ENCODE peak calls at places on chromosomes 6 and 20, in eight cellular contexts. S is Peyer's patch; L is mucosa of descending colon; Z is CD8-positive, alpha-beta T cell; Q is lower lobe of right lung; R is endodermal cell; U is Panc1; B is A549. Y is an unnamed sample. For H3K4me1, the result is how much of the 10 kb centered on the place peaks cover.

GRCh38 chr20:17436664-17437063 is 94.5 kb downstream of the BFSP1 start:
- DNase-seq in S (no peak), L (no peak), Z (no peak), Q (no peak), R (no peak), U (no peak), B (no peak), Y (no peak)

GRCh38 chr6:134925800-134926199 is 24.1 kb downstream of the ALDH8A1 start:
- DNase-seq in S (no peak), L (no peak), Z (no peak), Q (no peak), R (no peak), U (no peak), B (no peak), Y (no peak)

GRCh38 chr6:105041880-105042279 is 85.0 kb downstream of the LIN28B start:
- DNase-seq in S (no peak), L (no peak), Z (no peak), Q (no peak), R (no peak), U (no peak), B (no peak), Y (no peak)

GRCh38 chr20:60634773-60635172 is 617.3 kb upstream of the CDH4 start:
- DNase-seq in S (no peak), L (no peak), Z (no peak), Q (no peak), R (no peak), U (no peak), B (no peak), Y (no peak)

GRCh38 chr6:24907959-24908358 is 27.8 kb downstream of the RIPOR2 start:
- DNase-seq in S (no peak), L (no peak), Z (no peak), Q (no peak), R (no peak), U (no peak), B (no peak), Y (no peak)

GRCh38 chr6:17212541-17213371 is 68.4 kb upstream of the RBM24 start:
- DNase-seq in S (no peak), L (peak), Z (no peak), Q (no peak), R (no peak), U (no peak), B (no peak), Y (no peak)

GRCh38 chr6:163459536-163459935 is 45.0 kb downstream of the QKI start:
- DNase-seq in S (no peak), L (no peak), Z (no peak), Q (no peak), R (no peak), U (no peak), B (no peak), Y (no peak)

GRCh38 chr20:63371346-63371865 is 10.3 kb upstream of the CHRNA4 start:
- DNase-seq in S (no peak), L (no peak), Z (peak), Q (no peak), R (no peak), U (no peak), B (no peak), Y (no peak)

GRCh38 chr20:2654384-2654822 is 2.0 kb downstream of the NOP56 start:
- DNase-seq in S (no peak), L (no peak), Z (no peak), Q (no peak), R (no peak), U (no peak), B (no peak), Y (no peak)

GRCh38 chr6:27867941-27868705 is 44.1 kb downstream of the OR2B2 start:
- DNase-seq in S (no peak), L (no peak), Z (no peak), Q (no peak), R (peak), U (no peak), B (no peak), Y (no peak)

GRCh38 chr6:36334343-36334742 is 2.3 kb downstream of the BNIP5 start:
- DNase-seq in S (no peak), L (peak), Z (no peak), Q (no peak), R (no peak), U (no peak), B (no peak), Y (no peak)

GRCh38 chr6:11485261-11485660 is 52.3 kb upstream of the TMEM170B start:
- DNase-seq in S (no peak), L (no peak), Z (no peak), Q (no peak), R (no peak), U (no peak), B (no peak), Y (no peak)

GRCh38 chr6:88481519-88481918 is 315.4 kb upstream of the CNR1 start:
- DNase-seq in S (no peak), L (no peak), Z (no peak), Q (no peak), R (no peak), U (no peak), B (no peak), Y (no peak)

GRCh38 chr6:41037107-41037900 is 1.7 kb downstream of the UNC5CL start:
- DNase-seq in S (no peak), L (no peak), Z (no peak), Q (no peak), R (no peak), U (no peak), B (no peak), Y (no peak)
- TF ChIP-seq CTCF in S (no peak), L (no peak), Z (no peak), Q (no peak), R (peak), U (no peak), B (no peak), Y (no peak)

DNA sequence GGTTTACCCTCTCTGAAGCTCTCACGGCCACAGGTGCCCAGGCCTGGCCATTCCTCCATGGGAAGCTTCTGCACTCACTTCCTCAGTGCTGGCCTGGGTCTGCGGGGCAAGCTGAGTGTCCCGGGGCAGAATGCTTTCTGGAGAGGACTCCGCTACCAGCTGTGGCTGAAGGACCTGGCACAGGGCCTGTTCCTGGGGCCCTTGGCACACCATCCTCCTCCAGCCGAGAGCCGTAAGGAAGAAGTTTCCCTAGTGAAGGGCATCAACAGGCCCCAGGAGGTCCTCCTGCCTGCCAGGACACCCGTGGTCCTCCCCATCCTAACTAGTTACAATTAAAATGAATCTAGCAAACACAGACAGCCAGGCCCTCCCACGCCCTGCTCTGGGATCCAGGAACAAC is 14.0 kb upstream of the KCNK15 start:
- DNase-seq in S (no peak), L (no peak), Z (no peak), Q (peak), R (no peak), U (no peak), B (no peak), Y (no peak)
- H3K4me1 ChIP-seq in S (under half), L (under half), Z (under half), Q (under half), R (under half), U (half or more), B (half or more), Y (under half)

GRCh38 chr6:111997078-111997862 is 56.6 kb upstream of the CCN6 start:
- DNase-seq in S (peak), L (peak), Z (peak), Q (peak), R (peak), U (peak), B (peak), Y (peak)
- H3K4me3 ChIP-seq in S (no peak), L (no peak), Z (peak), Q (peak), R (no peak), U (no peak), B (no peak), Y (no peak)

DNA sequence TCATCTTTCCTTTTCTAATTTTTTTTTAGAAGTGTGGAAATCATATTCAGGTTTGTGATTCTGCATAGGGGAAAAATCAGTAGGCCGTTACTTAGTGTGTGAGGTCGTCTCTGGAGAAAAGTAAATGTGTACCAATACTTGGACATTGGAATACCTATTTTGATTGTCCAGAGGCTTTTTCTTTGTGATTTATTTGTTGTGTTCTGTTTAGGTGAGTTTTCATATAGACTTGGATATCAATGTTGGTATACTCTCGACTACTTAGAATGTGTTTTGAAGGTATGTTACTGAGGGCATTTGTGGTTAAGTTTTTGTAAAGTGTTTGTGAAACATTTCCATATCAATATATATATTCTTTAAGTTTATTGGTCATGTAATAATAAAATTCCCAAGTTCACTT is 2.3 kb downstream of the CD2AP start:
- DNase-seq in S (no peak), L (no peak), Z (no peak), Q (no peak), R (no peak), U (no peak), B (no peak), Y (no peak)
- TF ChIP-seq CTCF in S (no peak), L (no peak), Z (no peak), Q (no peak), R (no peak), U (no peak), B (no peak), Y (no peak)

GRCh38 chr20:47330933-47331708 is 25.4 kb downstream of the ZMYND8 start:
- DNase-seq in S (no peak), L (no peak), Z (no peak), Q (no peak), R (no peak), U (peak), B (peak), Y (no peak)
- H3K4me1 ChIP-seq in S (under half), L (under half), Z (under half), Q (half or more), R (under half), U (half or more), B (half or more), Y (under half)

GRCh38 chr6:151240036-151240685 is 394 bp downstream of the AKAP12 start:
- DNase-seq in S (peak), L (peak), Z (no peak), Q (peak), R (peak), U (no peak), B (peak), Y (peak)
- H3K4me3 ChIP-seq in S (peak), L (peak), Z (no peak), Q (peak), R (peak), U (peak), B (peak), Y (peak)

GRCh38 chr20:8443464-8444072 is 311.5 kb downstream of the PLCB1 start:
- DNase-seq in S (no peak), L (no peak), Z (no peak), Q (no peak), R (peak), U (no peak), B (no peak), Y (no peak)
- TF ChIP-seq CTCF in S (no peak), L (no peak), Z (no peak), Q (no peak), R (peak), U (peak), B (no peak), Y (no peak)

GRCh38 chr6:63427951-63428350 is 108.2 kb upstream of the LGSN start:
- DNase-seq in S (no peak), L (no peak), Z (no peak), Q (no peak), R (no peak), U (no peak), B (no peak), Y (no peak)
- H3K4me1 ChIP-seq in S (under half), L (under half), Z (under half), Q (under half), R (under half), U (under half), B (under half), Y (under half)